ENCODE peak calls at places on chromosomes 3 and 15, in four cellular contexts. I is sigmoid colon; E is NT2/D1; K is CD8-positive, alpha-beta T cell. O is an unnamed sample. For H3K4me1, the result is how much of the 10 kb centered on the place peaks cover.

GRCh38 chr3:8854656-8855055 is 85.2 kb upstream of the OXTR start:
- DNase-seq in I (no peak), E (no peak), K (no peak), O (no peak)

GRCh38 chr3:181906338-181906737 is 194.6 kb downstream of the SOX2 start:
- DNase-seq in I (no peak), E (no peak), K (no peak), O (no peak)

GRCh38 chr3:38317186-38317759 is 29.3 kb upstream of the XYLB start:
- DNase-seq in I (no peak), E (no peak), K (no peak), O (no peak)

GRCh38 chr3:107142786-107143185 is 234.5 kb upstream of the CCDC54 start:
- DNase-seq in I (no peak), E (peak), K (no peak), O (no peak)

GRCh38 chr3:56970401-56971002 is 90.0 kb upstream of the SPATA12 start:
- DNase-seq in I (no peak), E (no peak), K (no peak), O (no peak)

GRCh38 chr3:190357468-190357867 is 30.5 kb upstream of the CLDN16 start:
- DNase-seq in I (no peak), E (no peak), K (no peak), O (no peak)

GRCh38 chr3:131694351-131694750 is 191.6 kb upstream of the MRPL3 start:
- DNase-seq in I (no peak), E (no peak), K (no peak), O (no peak)

GRCh38 chr3:138974467-138974866 is 27.4 kb downstream of the FOXL2NB start:
- DNase-seq in I (no peak), E (no peak), K (no peak), O (no peak)

GRCh38 chr3:134644731-134645514 is 5.9 kb downstream of the KY start:
- DNase-seq in I (no peak), E (no peak), K (no peak), O (no peak)

GRCh38 chr3:152021951-152022461 is 148.6 kb downstream of the SUCNR1 start:
- DNase-seq in I (no peak), E (no peak), K (no peak), O (no peak)

GRCh38 chr3:39196671-39197446 is 4.5 kb upstream of the XIRP1 start:
- DNase-seq in I (no peak), E (no peak), K (no peak), O (no peak)

GRCh38 chr3:55445551-55445950 is 41.6 kb downstream of the WNT5A start:
- DNase-seq in I (no peak), E (no peak), K (no peak), O (no peak)

GRCh38 chr3:37770336-37770735 is 91.3 kb upstream of the CTDSPL start:
- DNase-seq in I (no peak), E (no peak), K (no peak), O (no peak)

GRCh38 chr15:70473623-70474366 is 289.6 kb downstream of the UACA start:
- DNase-seq in I (no peak), E (no peak), K (no peak), O (no peak)

DNA sequence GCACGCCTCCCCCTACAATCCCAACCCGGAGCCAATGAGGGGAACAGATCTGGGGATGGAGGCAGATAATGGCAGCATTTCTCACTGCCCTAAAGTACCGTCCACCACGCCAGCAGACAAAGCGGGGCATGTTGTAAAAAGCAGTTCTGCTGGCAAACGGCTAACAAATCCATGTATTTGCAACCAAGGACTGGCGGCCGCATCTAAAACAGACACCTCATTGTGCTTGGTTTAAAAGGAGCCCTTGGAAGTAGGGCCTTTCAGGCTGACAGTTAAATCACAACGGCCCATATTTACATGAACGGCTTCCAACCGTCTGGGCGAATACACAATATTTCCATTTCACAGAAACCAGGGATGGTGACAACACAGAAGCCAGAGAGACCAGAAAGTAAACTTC is 113.2 kb downstream of the PDZRN3 start:
- DNase-seq in I (peak), E (peak), K (no peak), O (no peak)
- H3K4me1 ChIP-seq in I (half or more), E (under half), K (under half), O (under half)

DNA sequence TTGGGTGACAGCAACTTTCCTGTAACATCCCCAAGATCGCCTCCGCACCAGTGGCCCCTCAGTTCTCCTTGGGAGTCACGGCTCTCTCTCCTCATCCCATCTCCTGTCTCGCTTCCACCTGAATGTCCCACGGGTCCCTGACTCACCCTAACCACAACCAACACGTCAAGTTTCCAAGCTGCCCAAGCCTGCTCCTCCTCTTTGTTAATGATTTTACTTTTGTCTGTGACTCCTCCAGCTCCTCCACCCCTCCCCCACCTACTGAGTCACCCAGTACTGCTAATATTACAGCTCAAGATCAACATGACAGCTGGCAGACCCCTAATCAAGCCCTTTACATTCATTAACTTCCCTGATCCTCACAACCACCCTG is 39.3 kb downstream of the BDH1 start:
- DNase-seq in I (no peak), E (no peak), K (no peak), O (no peak)
- H3K4me1 ChIP-seq in I (under half), E (under half), K (under half), O (under half)

DNA sequence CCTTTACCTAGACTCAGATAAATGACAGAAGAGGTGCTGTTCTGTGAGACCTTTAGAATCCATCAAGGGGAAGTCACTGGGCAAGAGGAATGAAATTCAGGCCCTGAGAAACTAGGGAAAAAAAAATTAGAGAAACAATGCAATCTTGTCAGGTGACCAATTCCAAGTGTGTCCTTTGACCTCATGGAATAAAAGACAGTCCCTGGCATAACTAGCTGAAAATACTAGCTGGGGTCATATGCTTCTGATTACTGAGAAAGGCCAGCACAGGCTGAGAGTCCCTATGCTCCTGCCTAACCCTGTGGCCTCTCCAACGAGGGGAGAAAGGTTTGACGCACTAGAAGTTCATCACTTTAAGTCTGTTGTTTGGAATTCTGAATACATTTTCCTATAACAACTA is 167.3 kb downstream of the XXYLT1 start:
- DNase-seq in I (peak), E (no peak), K (no peak), O (no peak)
- H3K4me1 ChIP-seq in I (under half), E (under half), K (under half), O (under half)

GRCh38 chr15:63491116-63491817 is 13.1 kb upstream of the USP3 start:
- DNase-seq in I (no peak), E (no peak), K (no peak), O (no peak)

GRCh38 chr15:63487076-63487757 is 17.2 kb upstream of the USP3 start:
- DNase-seq in I (peak), E (no peak), K (peak), O (peak)

GRCh38 chr15:63488432-63488910 is 15.9 kb upstream of the USP3 start:
- DNase-seq in I (no peak), E (no peak), K (no peak), O (no peak)

GRCh38 chr15:63490345-63491034 is 13.9 kb upstream of the USP3 start:
- DNase-seq in I (no peak), E (no peak), K (no peak), O (no peak)

DNA sequence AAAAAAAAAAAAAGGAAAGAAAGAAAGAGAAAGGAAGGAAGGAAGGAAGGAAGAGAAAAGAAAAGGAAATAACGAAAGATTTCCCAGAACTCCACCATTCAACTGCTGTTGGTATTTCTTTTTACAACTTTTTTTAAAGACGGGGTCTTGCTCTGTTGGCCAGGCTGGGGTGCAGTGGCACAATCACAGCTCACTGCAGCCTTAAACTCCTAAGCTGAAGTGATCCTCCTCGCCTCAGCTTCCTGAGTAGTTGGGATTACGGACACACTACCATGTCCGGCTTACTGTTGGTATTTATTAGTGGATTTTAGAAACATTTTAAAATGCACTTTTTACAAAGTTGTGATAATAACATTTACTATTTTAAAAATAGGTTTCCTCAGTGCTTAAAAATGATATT is 15.0 kb upstream of the USP3 start:
- DNase-seq in I (no peak), E (no peak), K (no peak), O (no peak)
- H3K4me1 ChIP-seq in I (under half), E (under half), K (under half), O (half or more)